ENCODE peak calls at places on chromosomes 12 and 14, in nine cellular contexts. One of them, this sample, is unnamed.
A peak's percentile ranks its signal among the peaks of the same experiment; 100 is the strongest.

GRCh38 chr14:104107101-104107581 is 21.6 kb downstream of the ASPG start:
- DNase-seq in GM23338: no peak
- DNase-seq in type B pancreatic cell: no peak
- DNase-seq in fibroblast of lung: no peak
- DNase-seq in Calu3: peak; percentile 0
- DNase-seq in pancreas: peak; percentile 14
- DNase-seq in upper lobe of right lung: peak; percentile 57
- DNase-seq in chondrocyte: peak; percentile 81
- DNase-seq in A549: no peak
- DNase-seq in this sample: no peak

GRCh38 chr14:54564071-54564798 is 2.7 kb upstream of the SAMD4A start:
- DNase-seq in GM23338: peak; percentile 63
- DNase-seq in type B pancreatic cell: no peak
- DNase-seq in fibroblast of lung: peak; percentile 71
- DNase-seq in Calu3: no peak
- DNase-seq in pancreas: no peak
- DNase-seq in upper lobe of right lung: no peak
- DNase-seq in chondrocyte: no peak
- DNase-seq in A549: peak; percentile 24
- DNase-seq in this sample: peak; percentile 47

GRCh38 chr14:92890830-92891598 is 31.9 kb upstream of the CHGA start:
- DNase-seq in GM23338: no peak
- DNase-seq in type B pancreatic cell: no peak
- DNase-seq in fibroblast of lung: no peak
- DNase-seq in Calu3: peak; percentile 20
- DNase-seq in pancreas: no peak
- DNase-seq in upper lobe of right lung: no peak
- DNase-seq in chondrocyte: no peak
- DNase-seq in A549: no peak
- DNase-seq in this sample: no peak

GRCh38 chr14:69475194-69475818 is 9.2 kb upstream of the PLEKHD1 start:
- DNase-seq in GM23338: peak; percentile 65
- DNase-seq in type B pancreatic cell: no peak
- DNase-seq in fibroblast of lung: peak; percentile 15
- DNase-seq in Calu3: peak; percentile 48
- DNase-seq in pancreas: no peak
- DNase-seq in upper lobe of right lung: no peak
- DNase-seq in chondrocyte: no peak
- DNase-seq in A549: peak; percentile 35
- DNase-seq in this sample: no peak

GRCh38 chr14:74945261-74945851 is 10.0 kb downstream of the PGF start:
- DNase-seq in GM23338: peak; percentile 92
- DNase-seq in type B pancreatic cell: no peak
- DNase-seq in fibroblast of lung: peak; percentile 14
- DNase-seq in Calu3: peak; percentile 52
- DNase-seq in pancreas: no peak
- DNase-seq in upper lobe of right lung: no peak
- DNase-seq in chondrocyte: no peak
- DNase-seq in A549: peak; percentile 75
- DNase-seq in this sample: no peak

GRCh38 chr14:65044596-65044959 is 57.7 kb downstream of the MAX start:
- DNase-seq in GM23338: no peak
- DNase-seq in type B pancreatic cell: no peak
- DNase-seq in fibroblast of lung: no peak
- DNase-seq in Calu3: no peak
- DNase-seq in pancreas: no peak
- DNase-seq in upper lobe of right lung: peak; percentile 77
- DNase-seq in chondrocyte: no peak
- DNase-seq in A549: no peak
- DNase-seq in this sample: no peak

GRCh38 chr14:60958146-60958545 is 22.7 kb downstream of the TRMT5 start:
- DNase-seq in GM23338: no peak
- DNase-seq in type B pancreatic cell: no peak
- DNase-seq in fibroblast of lung: no peak
- DNase-seq in Calu3: no peak
- DNase-seq in pancreas: no peak
- DNase-seq in upper lobe of right lung: no peak
- DNase-seq in chondrocyte: no peak
- DNase-seq in A549: no peak
- DNase-seq in this sample: no peak

GRCh38 chr14:92647499-92648279 is 100.7 kb downstream of the LGMN start:
- DNase-seq in GM23338: no peak
- DNase-seq in type B pancreatic cell: no peak
- DNase-seq in fibroblast of lung: peak; percentile 31
- DNase-seq in Calu3: no peak
- DNase-seq in pancreas: no peak
- DNase-seq in upper lobe of right lung: no peak
- DNase-seq in chondrocyte: peak; percentile 34
- DNase-seq in A549: no peak
- DNase-seq in this sample: peak; percentile 83

GRCh38 chr12:125079943-125080645 is 14.9 kb downstream of the AACS start:
- DNase-seq in GM23338: no peak
- DNase-seq in type B pancreatic cell: no peak
- DNase-seq in fibroblast of lung: peak; percentile 45
- DNase-seq in Calu3: no peak
- DNase-seq in pancreas: no peak
- DNase-seq in upper lobe of right lung: peak; percentile 67
- DNase-seq in chondrocyte: no peak
- DNase-seq in A549: no peak
- DNase-seq in this sample: peak; percentile 75

GRCh38 chr12:1640630-1641234 is 11.7 kb downstream of the WNT5B start:
- DNase-seq in GM23338: no peak
- DNase-seq in type B pancreatic cell: no peak
- DNase-seq in fibroblast of lung: no peak
- DNase-seq in Calu3: no peak
- DNase-seq in pancreas: no peak
- DNase-seq in upper lobe of right lung: no peak
- DNase-seq in chondrocyte: no peak
- DNase-seq in A549: no peak
- DNase-seq in this sample: no peak

GRCh38 chr14:90460136-90460535 is 63.3 kb downstream of the CALM1 start:
- DNase-seq in GM23338: no peak
- DNase-seq in type B pancreatic cell: peak; percentile 20
- DNase-seq in fibroblast of lung: no peak
- DNase-seq in Calu3: no peak
- DNase-seq in pancreas: no peak
- DNase-seq in upper lobe of right lung: no peak
- DNase-seq in chondrocyte: no peak
- DNase-seq in A549: no peak
- DNase-seq in this sample: no peak

GRCh38 chr14:92426237-92426636 is 87.3 kb upstream of the RIN3 start:
- DNase-seq in GM23338: no peak
- DNase-seq in type B pancreatic cell: no peak
- DNase-seq in fibroblast of lung: peak; percentile 27
- DNase-seq in Calu3: no peak
- DNase-seq in pancreas: no peak
- DNase-seq in upper lobe of right lung: no peak
- DNase-seq in chondrocyte: no peak
- DNase-seq in A549: no peak
- DNase-seq in this sample: peak; percentile 73

GRCh38 chr12:95624544-95624943 is 73.3 kb upstream of the USP44 start:
- DNase-seq in GM23338: peak; percentile 57
- DNase-seq in type B pancreatic cell: no peak
- DNase-seq in fibroblast of lung: no peak
- DNase-seq in Calu3: peak; percentile 28
- DNase-seq in pancreas: no peak
- DNase-seq in upper lobe of right lung: no peak
- DNase-seq in chondrocyte: no peak
- DNase-seq in A549: no peak
- DNase-seq in this sample: peak; percentile 82

GRCh38 chr12:102992297-102992696 is 34.8 kb downstream of the ASCL1 start:
- DNase-seq in GM23338: no peak
- DNase-seq in type B pancreatic cell: no peak
- DNase-seq in fibroblast of lung: no peak
- DNase-seq in Calu3: no peak
- DNase-seq in pancreas: no peak
- DNase-seq in upper lobe of right lung: no peak
- DNase-seq in chondrocyte: no peak
- DNase-seq in A549: no peak
- DNase-seq in this sample: no peak

GRCh38 chr12:110613771-110614684 is at the start of gene TCTN1:
- DNase-seq in GM23338: peak; percentile 98
- DNase-seq in type B pancreatic cell: peak; percentile 96
- DNase-seq in fibroblast of lung: peak; percentile 93
- DNase-seq in Calu3: peak; percentile 99
- DNase-seq in pancreas: peak; percentile 95
- DNase-seq in upper lobe of right lung: peak; percentile 99
- DNase-seq in chondrocyte: peak; percentile 99
- DNase-seq in A549: peak; percentile 98
- DNase-seq in this sample: peak; percentile 94

GRCh38 chr12:109776624-109777023 is 56.6 kb downstream of the TRPV4 start:
- DNase-seq in GM23338: no peak
- DNase-seq in type B pancreatic cell: no peak
- DNase-seq in fibroblast of lung: no peak
- DNase-seq in Calu3: no peak
- DNase-seq in pancreas: no peak
- DNase-seq in upper lobe of right lung: no peak
- DNase-seq in chondrocyte: peak; percentile 13
- DNase-seq in A549: no peak
- DNase-seq in this sample: no peak

GRCh38 chr14:55446833-55447232 is 6.4 kb upstream of the TBPL2 start:
- DNase-seq in GM23338: no peak
- DNase-seq in type B pancreatic cell: no peak
- DNase-seq in fibroblast of lung: peak; percentile 67
- DNase-seq in Calu3: no peak
- DNase-seq in pancreas: no peak
- DNase-seq in upper lobe of right lung: no peak
- DNase-seq in chondrocyte: no peak
- DNase-seq in A549: no peak
- DNase-seq in this sample: peak; percentile 73

GRCh38 chr12:23083267-23083666 is 458.3 kb downstream of the ETNK1 start:
- DNase-seq in GM23338: no peak
- DNase-seq in type B pancreatic cell: no peak
- DNase-seq in fibroblast of lung: peak; percentile 91
- DNase-seq in Calu3: peak; percentile 7
- DNase-seq in pancreas: no peak
- DNase-seq in upper lobe of right lung: no peak
- DNase-seq in chondrocyte: no peak
- DNase-seq in A549: no peak
- DNase-seq in this sample: peak; percentile 16

GRCh38 chr12:24881724-24882371 is 67.1 kb downstream of the BCAT1 start:
- DNase-seq in GM23338: no peak
- DNase-seq in type B pancreatic cell: no peak
- DNase-seq in fibroblast of lung: no peak
- DNase-seq in Calu3: no peak
- DNase-seq in pancreas: no peak
- DNase-seq in upper lobe of right lung: no peak
- DNase-seq in chondrocyte: no peak
- DNase-seq in A549: no peak
- DNase-seq in this sample: no peak
- TF ChIP-seq CTCF in GM23338: no peak
- TF ChIP-seq CTCF in type B pancreatic cell: no peak
- TF ChIP-seq CTCF in fibroblast of lung: no peak
- TF ChIP-seq CTCF in Calu3: no peak
- TF ChIP-seq CTCF in pancreas: no peak
- TF ChIP-seq CTCF in upper lobe of right lung: no peak
- TF ChIP-seq CTCF in chondrocyte: no peak
- TF ChIP-seq CTCF in A549: no peak
- TF ChIP-seq CTCF in this sample: no peak

GRCh38 chr14:100165376-100165775 is 5.9 kb upstream of the DEGS2 start:
- DNase-seq in GM23338: peak; percentile 73
- DNase-seq in type B pancreatic cell: no peak
- DNase-seq in fibroblast of lung: no peak
- DNase-seq in Calu3: no peak
- DNase-seq in pancreas: peak; percentile 36
- DNase-seq in upper lobe of right lung: peak; percentile 77
- DNase-seq in chondrocyte: no peak
- DNase-seq in A549: no peak
- DNase-seq in this sample: no peak
- TF ChIP-seq CTCF in GM23338: peak; percentile 10
- TF ChIP-seq CTCF in type B pancreatic cell: no peak
- TF ChIP-seq CTCF in fibroblast of lung: no peak
- TF ChIP-seq CTCF in Calu3: no peak
- TF ChIP-seq CTCF in pancreas: no peak
- TF ChIP-seq CTCF in upper lobe of right lung: no peak
- TF ChIP-seq CTCF in chondrocyte: no peak
- TF ChIP-seq CTCF in A549: no peak
- TF ChIP-seq CTCF in this sample: no peak

GRCh38 chr14:57937681-57938080 is 71.8 kb upstream of the SLC35F4 start:
- DNase-seq in GM23338: no peak
- DNase-seq in type B pancreatic cell: no peak
- DNase-seq in fibroblast of lung: no peak
- DNase-seq in Calu3: no peak
- DNase-seq in pancreas: no peak
- DNase-seq in upper lobe of right lung: no peak
- DNase-seq in chondrocyte: no peak
- DNase-seq in A549: no peak
- DNase-seq in this sample: no peak

GRCh38 chr14:57938533-57938932 is 72.6 kb upstream of the SLC35F4 start:
- DNase-seq in GM23338: no peak
- DNase-seq in type B pancreatic cell: no peak
- DNase-seq in fibroblast of lung: no peak
- DNase-seq in Calu3: no peak
- DNase-seq in pancreas: no peak
- DNase-seq in upper lobe of right lung: no peak
- DNase-seq in chondrocyte: no peak
- DNase-seq in A549: no peak
- DNase-seq in this sample: no peak

GRCh38 chr14:57939084-57939483 is 73.2 kb upstream of the SLC35F4 start:
- DNase-seq in GM23338: no peak
- DNase-seq in type B pancreatic cell: no peak
- DNase-seq in fibroblast of lung: no peak
- DNase-seq in Calu3: no peak
- DNase-seq in pancreas: no peak
- DNase-seq in upper lobe of right lung: no peak
- DNase-seq in chondrocyte: no peak
- DNase-seq in A549: no peak
- DNase-seq in this sample: no peak

GRCh38 chr14:57943541-57943940 is 77.6 kb upstream of the SLC35F4 start:
- DNase-seq in GM23338: no peak
- DNase-seq in type B pancreatic cell: no peak
- DNase-seq in fibroblast of lung: no peak
- DNase-seq in Calu3: no peak
- DNase-seq in pancreas: no peak
- DNase-seq in upper lobe of right lung: no peak
- DNase-seq in chondrocyte: no peak
- DNase-seq in A549: no peak
- DNase-seq in this sample: no peak

DNA sequence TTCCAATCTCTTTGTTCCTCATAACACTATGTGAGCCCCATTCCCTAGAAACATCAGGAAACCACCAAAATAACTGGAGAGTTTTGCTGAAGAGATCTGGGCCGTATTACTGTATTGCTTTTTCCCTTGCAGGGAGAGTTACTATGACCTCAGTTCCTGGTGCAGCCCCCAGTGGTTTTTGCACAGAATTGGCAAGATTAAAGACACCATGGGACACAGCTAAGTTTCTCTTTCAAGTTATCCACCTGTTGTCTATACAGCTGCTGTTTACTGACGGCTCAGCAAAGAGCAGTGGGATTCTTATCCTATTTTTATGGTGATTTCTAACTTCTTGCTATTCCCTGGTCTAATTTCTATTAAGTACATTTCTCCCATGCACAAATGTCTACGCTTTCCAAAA is 77.1 kb upstream of the SLC35F4 start:
- DNase-seq in GM23338: no peak
- DNase-seq in type B pancreatic cell: no peak
- DNase-seq in fibroblast of lung: no peak
- DNase-seq in Calu3: no peak
- DNase-seq in pancreas: no peak
- DNase-seq in upper lobe of right lung: no peak
- DNase-seq in chondrocyte: no peak
- DNase-seq in A549: no peak
- DNase-seq in this sample: no peak
- TF ChIP-seq CTCF in GM23338: no peak
- TF ChIP-seq CTCF in type B pancreatic cell: no peak
- TF ChIP-seq CTCF in fibroblast of lung: no peak
- TF ChIP-seq CTCF in Calu3: no peak
- TF ChIP-seq CTCF in pancreas: no peak
- TF ChIP-seq CTCF in upper lobe of right lung: no peak
- TF ChIP-seq CTCF in chondrocyte: no peak
- TF ChIP-seq CTCF in A549: no peak
- TF ChIP-seq CTCF in this sample: no peak

GRCh38 chr12:76929499-76929898 is 50.7 kb upstream of the CSRP2 start:
- DNase-seq in GM23338: peak; percentile 45
- DNase-seq in type B pancreatic cell: no peak
- DNase-seq in fibroblast of lung: no peak
- DNase-seq in Calu3: no peak
- DNase-seq in pancreas: no peak
- DNase-seq in upper lobe of right lung: no peak
- DNase-seq in chondrocyte: no peak
- DNase-seq in A549: no peak
- DNase-seq in this sample: no peak
- TF ChIP-seq CTCF in GM23338: no peak
- TF ChIP-seq CTCF in type B pancreatic cell: no peak
- TF ChIP-seq CTCF in fibroblast of lung: no peak
- TF ChIP-seq CTCF in Calu3: no peak
- TF ChIP-seq CTCF in pancreas: no peak
- TF ChIP-seq CTCF in upper lobe of right lung: no peak
- TF ChIP-seq CTCF in chondrocyte: no peak
- TF ChIP-seq CTCF in A549: no peak
- TF ChIP-seq CTCF in this sample: no peak